ENCODE peak calls at places on chromosomes 5 and 9, in ten cellular contexts. W, G, Y, K, V, P, S, M, J and A are unnamed samples.

GRCh38 chr5:105754056-105754455 is 1916.7 kb downstream of the EFNA5 start:
- DNase-seq in W (no peak), K (no peak), V (no peak), Y (no peak), P (no peak), J (no peak), G (no peak), M (no peak), S (no peak), A (peak)

GRCh38 chr9:70987986-70988385 is 133.4 kb downstream of the TRPM3 start:
- DNase-seq in G (no peak), K (no peak), J (no peak), S (no peak), P (no peak), Y (no peak), M (no peak), V (no peak), W (no peak), A (no peak)

GRCh38 chr5:50962934-50963646 is 296.7 kb downstream of the PARP8 start:
- DNase-seq in Y (peak), V (peak), W (no peak), J (peak), K (peak), G (peak), S (peak), M (peak), P (peak), A (peak)

GRCh38 chr9:104860280-104860679 is 67.7 kb downstream of the ABCA1 start:
- DNase-seq in M (no peak), J (no peak), G (no peak), S (no peak), P (no peak), W (no peak), Y (no peak), V (no peak), K (no peak), A (no peak)

GRCh38 chr9:128550770-128551651 is 1.4 kb upstream of the SPTAN1 start:
- DNase-seq in G (no peak), S (no peak), P (no peak), J (no peak), Y (peak), V (no peak), K (no peak), W (no peak), M (no peak), A (no peak)

GRCh38 chr5:157354825-157355224 is 88.9 kb downstream of the CYFIP2 start:
- DNase-seq in M (peak), K (no peak), Y (no peak), P (no peak), J (no peak), G (no peak), W (peak), S (no peak), V (peak), A (no peak)

GRCh38 chr9:127884427-127884911 is 7.0 kb upstream of the AK1 start:
- DNase-seq in K (no peak), S (no peak), P (peak), W (no peak), V (no peak), M (no peak), J (no peak), Y (peak), G (no peak), A (no peak)

GRCh38 chr5:51495672-51496071 is 112.4 kb downstream of the ISL1 start:
- DNase-seq in M (no peak), W (no peak), J (no peak), K (no peak), V (no peak), Y (no peak), G (no peak), P (no peak), S (no peak), A (peak)

GRCh38 chr5:168708301-168708695 is 129.1 kb upstream of the PANK3 start:
- DNase-seq in G (no peak), V (no peak), M (no peak), J (no peak), Y (no peak), P (no peak), S (no peak), W (peak), K (no peak), A (no peak)

GRCh38 chr5:139863361-139863760 is 67.8 kb downstream of the PSD2 start:
- DNase-seq in V (no peak), G (peak), S (peak), K (no peak), M (no peak), J (peak), W (no peak), Y (peak), P (peak), A (no peak)

GRCh38 chr9:100720922-100721321 is 143.0 kb downstream of the CAVIN4 start:
- DNase-seq in V (no peak), K (no peak), J (no peak), M (no peak), W (no peak), G (no peak), Y (no peak), S (no peak), P (no peak), A (no peak)

GRCh38 chr5:167802755-167803431 is 488.6 kb upstream of the WWC1 start:
- DNase-seq in K (no peak), W (no peak), M (no peak), J (no peak), V (no peak), S (no peak), G (no peak), Y (no peak), P (no peak), A (no peak)

GRCh38 chr5:116084231-116084630 is 594 bp upstream of the COMMD10 start:
- DNase-seq in S (peak), G (peak), V (peak), P (peak), Y (no peak), K (no peak), M (peak), W (no peak), J (peak), A (no peak)

GRCh38 chr5:156515121-156515520 is 188.2 kb downstream of the SGCD start:
- DNase-seq in J (no peak), G (no peak), Y (no peak), S (no peak), K (no peak), P (no peak), M (no peak), V (no peak), W (no peak), A (no peak)

GRCh38 chr9:36118706-36119105 is 17.8 kb upstream of the GLIPR2 start:
- DNase-seq in G (no peak), M (no peak), K (no peak), P (no peak), V (no peak), W (no peak), Y (no peak), J (no peak), S (no peak), A (no peak)

GRCh38 chr9:73143606-73144328 is 7.9 kb upstream of the ANXA1 start:
- DNase-seq in M (no peak), P (no peak), J (no peak), W (no peak), K (no peak), S (no peak), V (peak), G (no peak), Y (no peak), A (no peak)

GRCh38 chr5:62576570-62577172 is 1.9 kb upstream of the LRRC70 start:
- DNase-seq in V (no peak), J (no peak), W (no peak), Y (no peak), M (no peak), K (no peak), G (no peak), S (no peak), P (no peak), A (no peak)

GRCh38 chr5:859798-860296 is 9.1 kb upstream of the ZDHHC11 start:
- DNase-seq in G (no peak), Y (peak), J (no peak), K (no peak), S (no peak), W (no peak), M (no peak), P (no peak), V (no peak), A (no peak)

DNA sequence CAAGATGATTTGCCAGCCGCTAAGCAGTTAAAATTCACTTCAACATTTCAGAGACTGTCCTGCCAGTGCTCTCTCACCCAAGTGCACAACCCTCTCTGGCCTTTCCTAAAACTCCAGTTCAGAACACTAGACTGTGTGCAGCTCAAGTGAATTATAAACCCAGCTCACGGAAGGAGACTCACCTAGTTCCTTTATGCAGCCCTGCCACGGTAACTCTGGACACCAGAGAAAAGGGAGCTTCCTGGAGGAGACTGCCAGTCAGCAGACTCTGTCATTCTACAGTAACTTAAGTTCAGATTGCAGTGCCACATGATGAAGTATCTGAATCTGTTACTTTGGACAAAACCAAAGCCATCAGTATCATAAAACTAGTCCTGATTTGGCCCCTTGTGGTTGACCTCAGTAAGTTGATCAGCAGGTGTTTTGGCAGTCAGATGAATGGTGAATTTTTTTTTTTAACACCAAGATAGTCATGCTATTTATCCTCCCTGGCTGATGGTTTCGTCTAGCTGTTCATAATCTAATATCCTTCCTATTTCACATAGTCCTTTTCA is 2.7 kb downstream of the MTRR start:
- DNase-seq in M (peak), S (peak), K (no peak), P (no peak), Y (no peak), W (no peak), G (peak), J (no peak), V (no peak), A (no peak)
- TF ChIP-seq CTCF in M (peak), S (no peak), K (no peak), P (no peak), Y (no peak), W (no peak), G (no peak), J (no peak), V (no peak), A (no peak)

DNA sequence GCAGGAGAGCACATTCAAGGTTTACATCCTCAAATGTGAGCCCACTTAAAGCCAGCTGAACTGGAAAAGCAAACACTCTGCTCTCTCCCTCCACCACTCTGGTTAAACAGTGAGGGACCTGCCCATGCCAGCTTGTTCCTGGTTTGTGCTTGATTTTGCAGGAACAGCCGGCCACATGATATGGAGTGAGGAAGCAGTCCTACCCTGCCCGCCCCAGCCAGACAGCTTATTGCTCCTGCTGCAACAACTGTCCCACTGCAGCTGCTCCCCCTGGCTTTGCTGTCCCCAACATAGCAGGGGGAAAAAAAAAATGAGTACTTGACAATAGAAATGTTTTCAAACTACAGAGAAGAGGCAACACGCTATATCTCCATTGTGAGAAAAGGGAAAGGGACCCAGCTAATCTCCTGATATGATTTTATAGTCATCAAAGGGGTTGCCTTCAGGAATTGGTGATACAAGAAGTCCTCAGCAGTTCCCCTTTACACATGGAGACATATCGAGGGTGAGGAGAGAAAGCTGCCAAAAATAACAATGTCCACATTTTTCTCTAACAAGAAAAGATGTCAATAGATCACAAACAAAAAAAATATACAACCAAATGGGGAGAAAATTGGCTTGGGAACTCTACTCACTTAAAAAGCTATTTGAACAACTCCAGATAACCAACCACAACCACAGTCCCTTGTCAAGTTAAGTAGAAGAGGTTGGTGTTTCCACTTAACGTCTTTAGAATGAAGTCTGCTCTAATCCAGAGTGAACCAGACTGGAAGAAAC is 4.6 kb downstream of the MYO10 start:
- DNase-seq in Y (no peak), K (no peak), G (peak), S (peak), P (no peak), V (no peak), J (peak), W (no peak), M (no peak), A (no peak)
- TF ChIP-seq CTCF in Y (no peak), K (no peak), G (no peak), S (no peak), P (no peak), V (no peak), J (peak), W (no peak), M (no peak), A (peak)

GRCh38 chr5:155027993-155028629 is 14.6 kb downstream of the KIF4B start:
- DNase-seq in K (peak), M (peak), V (peak), J (no peak), G (no peak), S (no peak), Y (no peak), W (no peak), P (no peak), A (no peak)
- TF ChIP-seq CTCF in K (peak), M (peak), V (peak), J (peak), G (no peak), S (no peak), Y (no peak), W (no peak), P (no peak), A (peak)

DNA sequence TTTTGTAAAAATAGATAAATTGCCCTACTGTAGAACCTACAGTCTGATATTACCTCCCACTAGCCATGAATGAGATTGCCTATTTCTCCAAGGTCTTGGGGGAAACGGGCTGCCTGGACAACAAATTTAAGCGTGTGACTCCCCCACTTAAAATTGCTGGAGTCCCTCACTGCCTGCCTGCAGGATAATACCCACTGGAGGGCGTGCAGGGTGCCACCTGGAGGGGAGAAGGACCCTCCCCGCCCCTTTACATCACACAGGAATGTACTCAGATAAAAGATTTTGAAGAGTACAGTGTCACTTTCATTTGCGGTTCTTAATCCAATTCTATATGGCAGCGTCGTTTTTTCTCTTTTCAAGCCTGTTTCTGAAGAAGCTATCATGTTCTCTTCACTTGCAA is 6.2 kb upstream of the TRIM7 start:
- DNase-seq in J (no peak), P (no peak), V (no peak), G (no peak), M (peak), W (no peak), K (no peak), Y (no peak), S (no peak), A (no peak)
- TF ChIP-seq CTCF in J (no peak), P (no peak), V (no peak), G (no peak), M (peak), W (no peak), K (peak), Y (no peak), S (no peak), A (no peak)

GRCh38 chr5:53111139-53111538 is 1.6 kb upstream of the MOCS2 start:
- DNase-seq in S (no peak), K (no peak), Y (no peak), M (no peak), J (no peak), V (no peak), P (no peak), G (no peak), W (no peak), A (no peak)

GRCh38 chr5:53112909-53113308 is 3.4 kb upstream of the MOCS2 start:
- DNase-seq in J (no peak), S (no peak), K (peak), G (no peak), W (no peak), Y (no peak), M (no peak), V (no peak), P (no peak), A (no peak)

GRCh38 chr5:53113947-53114346 is 4.4 kb upstream of the MOCS2 start:
- DNase-seq in P (no peak), M (no peak), W (no peak), J (no peak), Y (no peak), G (no peak), K (no peak), V (no peak), S (no peak), A (no peak)

GRCh38 chr5:53116597-53116996 is 7.0 kb upstream of the MOCS2 start:
- DNase-seq in M (no peak), S (no peak), J (no peak), Y (no peak), W (no peak), V (no peak), K (peak), G (no peak), P (no peak), A (no peak)

DNA sequence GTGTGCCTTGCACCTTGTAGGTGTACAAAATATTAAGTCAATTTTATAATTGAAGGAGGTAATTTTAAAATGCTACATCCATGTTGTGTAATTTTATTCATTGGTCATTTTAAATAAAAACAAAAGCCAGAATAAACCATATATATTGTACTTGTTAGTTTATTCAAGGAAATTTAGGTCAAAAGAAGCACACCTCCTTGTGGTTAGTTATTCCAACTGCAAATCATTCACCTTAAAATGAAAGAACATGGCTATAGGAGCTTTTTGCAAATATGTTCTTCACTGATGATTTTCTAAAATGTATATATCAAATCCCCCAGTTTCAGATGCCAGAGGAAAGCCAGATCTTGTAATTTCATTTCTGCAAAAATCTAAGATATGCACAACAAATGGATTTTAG is 5.4 kb upstream of the MOCS2 start:
- DNase-seq in V (no peak), Y (no peak), S (no peak), G (no peak), K (peak), M (no peak), P (no peak), W (no peak), J (no peak), A (no peak)
- TF ChIP-seq CTCF in V (peak), Y (peak), S (no peak), G (no peak), K (no peak), M (peak), P (peak), W (no peak), J (no peak), A (peak)

GRCh38 chr5:154349621-154350020 is 96.2 kb upstream of the SAP30L start:
- DNase-seq in V (no peak), G (no peak), S (no peak), W (no peak), Y (no peak), P (no peak), M (no peak), J (no peak), K (no peak), A (no peak)
- TF ChIP-seq CTCF in V (no peak), G (no peak), S (no peak), W (no peak), Y (no peak), P (no peak), M (no peak), J (no peak), K (no peak), A (no peak)

GRCh38 chr9:126219717-126220116 is 106.9 kb upstream of the MVB12B start:
- DNase-seq in J (no peak), V (no peak), W (no peak), G (no peak), Y (no peak), K (no peak), S (no peak), M (no peak), P (no peak), A (no peak)
- TF ChIP-seq CTCF in J (no peak), V (no peak), W (no peak), G (no peak), Y (no peak), K (peak), S (no peak), M (no peak), P (no peak), A (no peak)

GRCh38 chr5:35938518-35939227 is at the start of gene CAPSL:
- DNase-seq in G (peak), Y (no peak), V (no peak), K (no peak), J (peak), M (peak), P (peak), W (no peak), S (peak), A (peak)

DNA sequence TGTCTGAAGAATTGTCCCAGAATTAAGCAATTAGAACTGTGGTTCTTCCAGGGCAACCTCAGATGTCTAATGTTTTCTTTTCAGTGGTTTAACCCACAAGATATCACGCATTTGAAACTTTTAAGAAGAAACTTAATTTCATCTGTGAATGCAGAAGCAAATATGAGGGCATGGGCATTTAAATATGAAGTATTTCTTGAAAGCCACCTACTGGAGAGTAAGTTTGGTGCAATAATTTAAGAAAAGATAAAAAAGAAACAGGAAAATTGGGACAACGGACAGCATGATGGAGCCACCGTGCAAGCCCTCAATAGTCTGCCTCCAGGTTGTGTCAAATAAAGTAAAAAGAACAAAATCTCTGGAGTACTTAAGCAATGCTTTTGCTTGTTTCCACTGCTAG is 1.2 kb upstream of the CAPSL start:
- DNase-seq in Y (no peak), V (no peak), G (no peak), S (no peak), J (no peak), W (no peak), K (no peak), P (no peak), M (no peak), A (no peak)
- TF ChIP-seq CTCF in Y (no peak), V (no peak), G (no peak), S (no peak), J (no peak), W (no peak), K (no peak), P (no peak), M (peak), A (peak)

GRCh38 chr9:91433180-91433579 is 9.5 kb upstream of the NFIL3 start:
- DNase-seq in W (no peak), P (peak), Y (no peak), J (peak), V (peak), G (peak), K (peak), M (peak), S (no peak), A (peak)
- TF ChIP-seq CTCF in W (peak), P (peak), Y (peak), J (peak), V (peak), G (peak), K (peak), M (peak), S (peak), A (peak)

GRCh38 chr5:72134226-72134625 is 27.0 kb downstream of the MAP1B start:
- DNase-seq in K (no peak), Y (no peak), S (no peak), P (no peak), M (no peak), W (no peak), G (no peak), V (no peak), J (no peak), A (no peak)
- TF ChIP-seq CTCF in K (no peak), Y (no peak), S (no peak), P (no peak), M (no peak), W (no peak), G (no peak), V (no peak), J (no peak), A (no peak)